ENCODE peak calls at places on chromosome 1, in five cellular contexts. Z is CD8-positive, alpha-beta memory T cell; Y is substantia nigra; F is CD8-positive, alpha-beta T cell; V is psoas muscle. H is an unnamed sample.

GRCh38 chr1:106515375-106515774 is 541.1 kb upstream of the PRMT6 start:
- DNase-seq in Y (no peak), F (no peak), Z (no peak), V (no peak), H (no peak)

GRCh38 chr1:169107673-169108160 is 1.2 kb downstream of the ATP1B1 start:
- DNase-seq in V (peak; percentile 31), Y (no peak), F (no peak), Z (no peak), H (no peak)

GRCh38 chr1:78577257-78578100 is 42.8 kb upstream of the IFI44L start:
- DNase-seq in F (no peak), Y (no peak), V (no peak), Z (no peak), H (no peak)

GRCh38 chr1:156675715-156676311 is 1.4 kb downstream of the NES start:
- DNase-seq in Z (no peak), F (no peak), V (peak; percentile 32), Y (no peak), H (no peak)

GRCh38 chr1:197841158-197841557 is 61.3 kb upstream of the C1orf53 start:
- DNase-seq in Z (no peak), F (no peak), V (no peak), Y (no peak), H (no peak)

GRCh38 chr1:113207019-113207418 is 134.0 kb downstream of the LRIG2 start:
- DNase-seq in Z (no peak), V (no peak), F (no peak), Y (no peak), H (no peak)

GRCh38 chr1:156511656-156512055 is 11.1 kb upstream of the MEF2D start:
- DNase-seq in F (no peak), Y (no peak), V (no peak), Z (no peak), H (no peak)

GRCh38 chr1:229220163-229220846 is 50.6 kb upstream of the RAB4A start:
- DNase-seq in V (no peak), Y (no peak), Z (no peak), F (no peak), H (no peak)

GRCh38 chr1:47755368-47755990 is 241.7 kb downstream of the TRABD2B start:
- DNase-seq in V (no peak), Z (no peak), F (peak; percentile 50), Y (no peak), H (no peak)

GRCh38 chr1:69707103-69707502 is 139.4 kb downstream of the LRRC7 start:
- DNase-seq in Y (no peak), V (no peak), Z (no peak), F (no peak), H (no peak)

GRCh38 chr1:214303106-214303505 is 22.1 kb downstream of the SMYD2 start:
- DNase-seq in Z (no peak), V (no peak), F (no peak), Y (no peak), H (no peak)

GRCh38 chr1:29504266-29504665 is 267.9 kb downstream of the PTPRU start:
- DNase-seq in Y (no peak), Z (no peak), F (no peak), V (no peak), H (no peak)

GRCh38 chr1:54336121-54336520 is 70.1 kb downstream of the SSBP3 start:
- DNase-seq in Y (no peak), F (no peak), V (no peak), Z (no peak), H (no peak)

GRCh38 chr1:179082308-179083030 is 599 bp downstream of the TOR3A start:
- DNase-seq in V (peak; percentile 42), Z (peak; percentile 33), Y (peak; percentile 15), F (peak; percentile 26), H (no peak)

GRCh38 chr1:153404768-153405167 is 11.6 kb upstream of the S100A7A start:
- DNase-seq in Y (no peak), V (peak; percentile 28), F (peak; percentile 52), Z (peak; percentile 6), H (no peak)

GRCh38 chr1:224331326-224331725 is 1.4 kb upstream of the NVL start:
- DNase-seq in Y (no peak), V (no peak), F (no peak), Z (no peak), H (no peak)

GRCh38 chr1:64948216-64948615 is 18.1 kb downstream of the JAK1 start:
- DNase-seq in F (no peak), V (no peak), Y (no peak), Z (no peak), H (no peak)

GRCh38 chr1:66022904-66023620 is 230.4 kb downstream of the PDE4B start:
- DNase-seq in V (no peak), Y (no peak), F (no peak), Z (no peak), H (no peak)

GRCh38 chr1:204288061-204288588 is 71.6 kb downstream of the PLEKHA6 start:
- DNase-seq in Z (no peak), Y (no peak), V (peak; percentile 72), F (no peak), H (peak; percentile 77)

GRCh38 chr1:236815941-236816340 is 20.8 kb downstream of the MTR start:
- DNase-seq in F (no peak), Y (no peak), Z (no peak), V (no peak), H (no peak)

GRCh38 chr1:85936470-85936869 is 220.1 kb downstream of the COL24A1 start:
- DNase-seq in Z (no peak), F (no peak), Y (no peak), V (peak; percentile 30), H (no peak)

GRCh38 chr1:200479816-200480215 is 70.0 kb upstream of the ZNF281 start:
- DNase-seq in Y (no peak), V (no peak), Z (no peak), F (no peak), H (no peak)

GRCh38 chr1:232378266-232379041 is 251.5 kb downstream of the SIPA1L2 start:
- DNase-seq in F (no peak), Z (no peak), V (no peak), Y (no peak), H (no peak)

GRCh38 chr1:4868521-4868920 is 214.1 kb downstream of the AJAP1 start:
- DNase-seq in Y (no peak), V (no peak), F (no peak), Z (no peak), H (no peak)

GRCh38 chr1:166977951-166978350 is 2.6 kb upstream of the ILDR2 start:
- DNase-seq in Y (no peak), V (no peak), F (no peak), Z (no peak), H (no peak)

GRCh38 chr1:180928272-180929230 is 15.9 kb downstream of the KIAA1614 start:
- DNase-seq in Y (no peak), F (no peak), Z (no peak), V (no peak), H (no peak)

GRCh38 chr1:37477198-37477931 is 3.0 kb downstream of the ZC3H12A start:
- DNase-seq in F (peak; percentile 82), V (peak; percentile 33), Y (no peak), Z (peak; percentile 87), H (no peak)

DNA sequence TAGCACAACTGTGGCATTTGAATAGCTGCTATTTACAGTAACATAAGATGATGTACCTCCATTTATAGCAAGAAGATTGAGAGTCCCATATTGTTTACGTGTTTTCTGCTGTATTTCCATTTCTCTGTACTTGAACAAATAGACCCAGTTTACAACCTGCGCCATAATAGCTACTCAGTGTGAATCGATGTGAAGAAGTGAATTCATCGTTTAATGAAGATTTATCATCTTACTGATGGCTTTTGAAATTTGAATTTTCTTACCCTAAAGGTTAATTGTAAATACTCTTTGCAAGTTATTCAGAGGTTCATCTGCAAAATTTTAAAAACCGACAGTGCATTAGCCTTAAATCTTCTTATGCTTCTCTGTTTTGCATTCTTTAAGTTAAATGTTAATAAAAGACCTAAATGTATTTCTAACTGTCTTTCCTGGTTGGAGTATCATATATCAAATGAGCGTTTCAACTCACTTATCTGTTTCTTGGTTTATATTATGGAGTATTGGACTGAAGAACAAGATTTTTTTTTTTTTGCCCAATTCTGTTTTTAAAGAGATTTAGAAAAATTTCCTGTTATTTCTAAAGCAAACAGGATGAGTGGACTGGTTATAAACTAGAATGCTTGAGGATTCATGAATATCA is 2.2 kb downstream of the MACO1 start:
- DNase-seq in Y (no peak), V (no peak), F (no peak), Z (no peak), H (no peak)
- H3K27ac ChIP-seq in Y (no peak overlapping the region), V (peak overlapping the region; percentile 95), F (no peak overlapping the region), Z (peak overlapping the region; percentile 70), H (no peak overlapping the region)

GRCh38 chr1:93700532-93701469 is 19.2 kb upstream of the BCAR3 start:
- DNase-seq in V (no peak), Z (no peak), F (no peak), Y (no peak), H (no peak)
- H3K27ac ChIP-seq in V (peak overlapping the region; percentile 93), Z (no peak overlapping the region), F (no peak overlapping the region), Y (no peak overlapping the region), H (peak overlapping the region; percentile 99)

DNA sequence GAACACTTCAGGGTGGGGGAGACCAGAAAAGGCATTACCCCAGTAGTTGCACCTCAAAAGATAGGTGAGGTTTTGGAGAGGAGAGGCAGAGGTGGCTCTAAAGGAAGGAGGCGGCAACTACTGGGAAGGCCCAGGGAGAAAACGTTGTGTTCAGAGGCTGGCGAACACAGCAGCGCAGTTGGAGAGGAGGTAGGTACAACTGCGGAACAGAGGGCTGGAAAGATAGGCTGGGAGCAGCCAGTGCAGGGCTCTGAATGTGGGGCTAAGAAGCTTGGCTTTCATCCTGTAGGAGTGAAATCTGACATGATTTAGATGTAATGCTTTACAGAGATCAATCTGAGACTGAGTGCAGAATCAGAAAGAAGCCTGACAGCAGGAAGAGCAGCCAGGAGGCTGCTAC is 13.0 kb downstream of the RIMS3 start:
- DNase-seq in V (no peak), Y (no peak), F (no peak), Z (no peak), H (no peak)
- H3K27ac ChIP-seq in V (no peak overlapping the region), Y (no peak overlapping the region), F (no peak overlapping the region), Z (no peak overlapping the region), H (peak overlapping the region; percentile 29)

DNA sequence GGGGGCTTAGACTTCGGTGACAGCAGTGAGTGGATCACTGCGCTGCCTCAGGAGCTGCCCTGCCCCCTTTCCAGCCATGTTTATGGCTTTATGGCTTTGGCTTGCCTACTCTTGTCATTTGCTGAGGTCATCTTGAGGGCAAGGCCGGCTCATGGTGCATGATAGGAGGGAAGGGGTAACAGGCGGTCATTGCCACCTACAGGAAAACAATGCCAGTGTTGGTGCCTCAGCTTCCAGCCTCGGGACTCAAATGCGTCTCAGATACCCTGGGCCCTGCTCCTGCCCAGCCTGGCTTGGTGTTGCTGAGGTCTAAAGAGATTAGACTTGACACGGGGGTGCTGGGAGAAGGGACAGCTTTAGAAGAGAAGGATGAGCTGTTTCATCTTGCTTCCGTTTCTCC is 14.5 kb downstream of the KDF1 start:
- DNase-seq in Y (no peak), V (no peak), F (no peak), Z (no peak), H (no peak)
- H3K27ac ChIP-seq in Y (no peak overlapping the region), V (no peak overlapping the region), F (no peak overlapping the region), Z (no peak overlapping the region), H (no peak overlapping the region)

GRCh38 chr1:170661646-170662411 is 2.1 kb upstream of the PRRX1 start:
- DNase-seq in V (peak; percentile 61), Y (peak; percentile 34), Z (no peak), F (no peak), H (no peak)
- H3K27ac ChIP-seq in V (peak overlapping the region; percentile 91), Y (no peak overlapping the region), Z (no peak overlapping the region), F (no peak overlapping the region), H (no peak overlapping the region)

GRCh38 chr1:45954401-45954847 is 151.0 kb downstream of the MAST2 start:
- DNase-seq in Z (no peak), V (no peak), F (no peak), Y (no peak), H (peak; percentile 36)
- H3K27ac ChIP-seq in Z (peak overlapping the region; percentile 27), V (peak overlapping the region; percentile 90), F (no peak overlapping the region), Y (no peak overlapping the region), H (peak overlapping the region; percentile 53)

H was measured in epithelial cell of prostate.